ENCODE peak calls at places on chromosome 20, in six cellular contexts. A, G, E, S, N and W are unnamed samples.

GRCh38 chr20:62702886-62703852 is 5.5 kb upstream of the NTSR1 start:
- DNase-seq in A (peak), G (peak), E (peak), S (no peak), N (peak), W (no peak)

GRCh38 chr20:47785321-47785899 is at the start of gene SULF2:
- DNase-seq in A (no peak), G (peak), E (no peak), S (no peak), N (peak), W (no peak)

GRCh38 chr20:11267131-11267761 is 593.4 kb upstream of the JAG1 start:
- DNase-seq in A (peak), G (peak), E (no peak), S (peak), N (peak), W (peak)

GRCh38 chr20:24598346-24598745 is 128.9 kb downstream of the SYNDIG1 start:
- DNase-seq in A (no peak), G (peak), E (no peak), S (no peak), N (no peak), W (no peak)

GRCh38 chr20:61257596-61257995 is 5.5 kb downstream of the CDH4 start:
- DNase-seq in A (no peak), G (no peak), E (no peak), S (no peak), N (no peak), W (no peak)

GRCh38 chr20:59004763-59005522 is 2.1 kb downstream of the CTSZ start:
- DNase-seq in A (no peak), G (no peak), E (no peak), S (peak), N (peak), W (peak)

GRCh38 chr20:3818155-3819151 is 1.9 kb upstream of the AP5S1 start:
- DNase-seq in A (peak), G (peak), E (peak), S (peak), N (peak), W (peak)

GRCh38 chr20:41437836-41438235 is 71.2 kb upstream of the EMILIN3 start:
- DNase-seq in A (no peak), G (no peak), E (no peak), S (no peak), N (no peak), W (no peak)

GRCh38 chr20:42018979-42019378 is 400.8 kb upstream of the CHD6 start:
- DNase-seq in A (no peak), G (no peak), E (no peak), S (no peak), N (no peak), W (no peak)

GRCh38 chr20:45407067-45407745 is 883 bp upstream of the DBNDD2 start:
- DNase-seq in A (no peak), G (peak), E (no peak), S (peak), N (peak), W (no peak)

GRCh38 chr20:58482416-58482815 is 32.8 kb downstream of the APCDD1L start:
- DNase-seq in A (no peak), G (no peak), E (no peak), S (no peak), N (no peak), W (no peak)

GRCh38 chr20:58393299-58393698 is 4.3 kb downstream of the VAPB start:
- DNase-seq in A (no peak), G (no peak), E (no peak), S (no peak), N (no peak), W (no peak)

GRCh38 chr20:2696646-2697045 is 4.1 kb downstream of the EBF4 start:
- DNase-seq in A (no peak), G (no peak), E (no peak), S (no peak), N (no peak), W (no peak)

GRCh38 chr20:305745-306144 is 8.4 kb downstream of the ZCCHC3 start:
- DNase-seq in A (no peak), G (no peak), E (no peak), S (no peak), N (no peak), W (no peak)

GRCh38 chr20:56995635-56996075 is 270.8 kb downstream of the BMP7 start:
- DNase-seq in A (no peak), G (peak), E (no peak), S (no peak), N (no peak), W (no peak)

GRCh38 chr20:57659789-57660509 is 39.7 kb upstream of the ZBP1 start:
- DNase-seq in A (no peak), G (no peak), E (no peak), S (no peak), N (peak), W (no peak)

GRCh38 chr20:10109621-10110020 is 74.8 kb downstream of the ANKEF1 start:
- DNase-seq in A (no peak), G (no peak), E (no peak), S (no peak), N (no peak), W (peak)

GRCh38 chr20:34112600-34113061 is 588 bp upstream of the EIF2S2 start:
- DNase-seq in A (no peak), G (peak), E (no peak), S (no peak), N (no peak), W (peak)

GRCh38 chr20:46673394-46674252 is 15.6 kb downstream of the TP53RK start:
- DNase-seq in A (no peak), G (no peak), E (no peak), S (no peak), N (no peak), W (no peak)

GRCh38 chr20:62727584-62728027 is 19.0 kb downstream of the NTSR1 start:
- DNase-seq in A (no peak), G (no peak), E (peak), S (no peak), N (peak), W (no peak)

GRCh38 chr20:45104786-45105185 is 3.9 kb upstream of the KCNS1 start:
- DNase-seq in A (no peak), G (peak), E (no peak), S (no peak), N (no peak), W (no peak)

GRCh38 chr20:58450259-58450658 is 61.2 kb downstream of the VAPB start:
- DNase-seq in A (no peak), G (peak), E (no peak), S (no peak), N (no peak), W (no peak)

GRCh38 chr20:20492521-20493334 is 124.8 kb downstream of the INSM1 start:
- DNase-seq in A (no peak), G (no peak), E (peak), S (peak), N (no peak), W (peak)